ENCODE peak calls at places on chromosomes 4 and X, in four cellular contexts. J is HepG2; P is fibroblast of mammary gland; G is CD8-positive, alpha-beta T cell. O is an unnamed sample.

GRCh38 chr4:212438-213174 is 88.3 kb downstream of the ZNF718 start:
- DNase-seq in J (no peak), P (peak; percentile 90), G (no peak), O (no peak)

GRCh38 chr4:32318926-32319325 is 1598.8 kb downstream of the PCDH7 start:
- DNase-seq in J (no peak), P (no peak), G (no peak), O (no peak)

GRCh38 chrX:47831788-47832187 is 4.9 kb upstream of the ZNF81 start:
- DNase-seq in J (peak; percentile 29), P (peak; percentile 35), G (peak; percentile 50), O (peak; percentile 24)

GRCh38 chr4:25180524-25181131 is 20.4 kb upstream of the SEPSECS start:
- DNase-seq in J (peak; percentile 56), P (peak; percentile 67), G (peak; percentile 40), O (peak; percentile 22)

GRCh38 chrX:40671126-40671525 is 23.8 kb upstream of the CXorf38 start:
- DNase-seq in J (no peak), P (no peak), G (no peak), O (no peak)

GRCh38 chr4:3252831-3253641 is 4.1 kb downstream of the MSANTD1 start:
- DNase-seq in J (no peak), P (no peak), G (no peak), O (no peak)

GRCh38 chr4:30904593-30904992 is 184.4 kb downstream of the PCDH7 start:
- DNase-seq in J (no peak), P (no peak), G (no peak), O (no peak)

GRCh38 chr4:53646792-53647191 is 55.5 kb upstream of the LNX1 start:
- DNase-seq in J (no peak), P (no peak), G (no peak), O (no peak)

DNA sequence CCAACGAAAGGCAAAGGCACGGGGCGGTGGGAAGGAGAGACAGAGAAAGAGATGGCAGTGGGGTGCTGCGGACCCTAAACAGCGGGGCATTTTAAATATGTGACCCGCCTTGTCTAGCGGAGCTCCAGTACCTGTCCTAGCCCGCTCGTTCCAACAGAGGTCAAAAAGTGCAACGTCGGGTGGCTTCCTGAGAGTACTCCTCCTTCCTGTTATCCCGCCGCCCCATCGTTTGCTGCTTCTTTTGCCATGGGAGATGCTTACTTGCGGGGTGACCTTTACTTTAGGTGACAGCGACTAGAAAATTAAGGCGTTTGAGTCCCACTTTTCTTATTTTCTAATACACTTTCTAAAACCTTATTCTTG is 734 bp downstream of the NRK start:
- DNase-seq in J (no peak), P (no peak), G (no peak), O (no peak)
- TF ChIP-seq CTCF in J (no peak), P (no peak), G (no peak), O (no peak)

GRCh38 chr4:1572521-1572920 is 111.6 kb downstream of the FAM53A start:
- DNase-seq in J (no peak), P (no peak), G (no peak), O (no peak)
- TF ChIP-seq CTCF in J (no peak), P (no peak), G (no peak), O (no peak)

GRCh38 chrX:133527825-133528224 is 112.5 kb upstream of the GPC4 start:
- DNase-seq in J (no peak), P (no peak), G (no peak), O (no peak)
- TF ChIP-seq CTCF in J (no peak), P (no peak), G (no peak), O (no peak)

GRCh38 chrX:38326086-38326485 is 1.2 kb downstream of the RPGR start:
- DNase-seq in J (no peak), P (no peak), G (no peak), O (no peak)

GRCh38 chrX:38327775-38328081 is 419 bp upstream of the RPGR start:
- DNase-seq in J (no peak), P (no peak), G (no peak), O (no peak)

GRCh38 chrX:38332505-38332904 is 5.2 kb upstream of the RPGR start:
- DNase-seq in J (no peak), P (no peak), G (no peak), O (no peak)

DNA sequence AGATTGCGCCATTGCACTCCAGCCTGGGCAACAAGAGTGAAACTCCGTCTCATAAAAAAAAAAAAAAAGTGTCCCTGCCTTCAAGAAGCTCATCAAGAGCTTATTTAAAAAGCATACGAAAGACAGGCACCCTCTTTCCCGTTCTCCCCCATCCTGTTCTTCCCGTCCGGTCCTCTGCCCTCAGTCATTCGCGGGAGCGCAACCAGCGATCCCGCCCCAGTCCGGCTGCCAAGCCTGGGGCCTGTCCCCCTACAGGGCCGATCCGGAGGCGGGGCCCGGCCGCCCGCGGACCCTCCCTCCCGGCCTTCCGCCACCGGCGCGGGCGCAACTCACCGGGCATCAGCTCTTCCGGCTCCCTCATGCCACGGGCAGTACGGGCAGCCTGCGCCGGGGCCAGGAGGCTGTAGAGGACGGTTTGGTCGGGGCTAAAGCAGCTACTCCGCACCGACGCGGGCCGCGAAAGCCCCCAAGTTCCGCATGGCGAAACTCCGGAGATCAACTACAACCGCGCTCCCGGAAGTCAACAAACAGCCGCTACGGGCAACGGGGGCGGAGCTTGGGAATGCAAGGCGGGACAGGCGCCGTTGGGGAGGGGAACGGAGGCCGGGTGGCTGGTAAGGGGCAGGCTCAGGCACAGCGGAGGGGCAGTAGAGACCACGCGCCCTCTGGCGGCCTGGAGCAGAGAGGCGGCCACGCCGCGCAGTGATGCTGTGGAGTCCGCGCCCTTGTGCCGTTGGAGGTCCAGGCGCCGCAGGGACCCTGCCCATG is at the start of gene RPGR:
- DNase-seq in J (peak; percentile 83), P (peak; percentile 92), G (peak; percentile 89), O (peak; percentile 90)
- TF ChIP-seq CTCF in J (peak; percentile 95), P (peak; percentile 62), G (peak; percentile 55), O (peak; percentile 83)

O was measured in HFFc6.